ENCODE peak calls at places on chromosome 18, in seven cellular contexts. One of them, this sample, is unnamed. For H3K4me1, the result is how much of the 10 kb centered on the place peaks cover.

GRCh38 chr18:21599585-21600525 is 649 bp downstream of the ESCO1 start:
- DNase-seq in heart left ventricle: no peak
- DNase-seq in adrenal gland: peak
- DNase-seq in ovary: peak
- DNase-seq in mesenchymal stem cell: peak
- DNase-seq in uterus: no peak
- DNase-seq in GM23248: peak
- DNase-seq in this sample: peak

GRCh38 chr18:64365106-64365505 is 216.2 kb upstream of the LINC00305 start:
- DNase-seq in heart left ventricle: no peak
- DNase-seq in adrenal gland: no peak
- DNase-seq in ovary: no peak
- DNase-seq in mesenchymal stem cell: no peak
- DNase-seq in uterus: no peak
- DNase-seq in GM23248: no peak
- DNase-seq in this sample: no peak

GRCh38 chr18:72878143-72878542 is 10.4 kb upstream of the NETO1 start:
- DNase-seq in heart left ventricle: no peak
- DNase-seq in adrenal gland: no peak
- DNase-seq in ovary: no peak
- DNase-seq in mesenchymal stem cell: no peak
- DNase-seq in uterus: no peak
- DNase-seq in GM23248: no peak
- DNase-seq in this sample: no peak

GRCh38 chr18:3248670-3249359 is 1.2 kb downstream of the MYL12A start:
- DNase-seq in heart left ventricle: no peak
- DNase-seq in adrenal gland: no peak
- DNase-seq in ovary: no peak
- DNase-seq in mesenchymal stem cell: peak
- DNase-seq in uterus: no peak
- DNase-seq in GM23248: peak
- DNase-seq in this sample: no peak

GRCh38 chr18:10376735-10377134 is 77.7 kb upstream of the APCDD1 start:
- DNase-seq in heart left ventricle: no peak
- DNase-seq in adrenal gland: no peak
- DNase-seq in ovary: peak
- DNase-seq in mesenchymal stem cell: no peak
- DNase-seq in uterus: no peak
- DNase-seq in GM23248: no peak
- DNase-seq in this sample: peak

GRCh38 chr18:31738460-31739407 is 21.9 kb downstream of the SLC25A52 start:
- DNase-seq in heart left ventricle: no peak
- DNase-seq in adrenal gland: peak
- DNase-seq in ovary: no peak
- DNase-seq in mesenchymal stem cell: no peak
- DNase-seq in uterus: no peak
- DNase-seq in GM23248: peak
- DNase-seq in this sample: no peak

GRCh38 chr18:23964282-23965238 is 50.0 kb upstream of the TTC39C start:
- DNase-seq in heart left ventricle: no peak
- DNase-seq in adrenal gland: no peak
- DNase-seq in ovary: no peak
- DNase-seq in mesenchymal stem cell: no peak
- DNase-seq in uterus: no peak
- DNase-seq in GM23248: no peak
- DNase-seq in this sample: peak

GRCh38 chr18:47756364-47757016 is 174.0 kb downstream of the SMAD2 start:
- DNase-seq in heart left ventricle: peak
- DNase-seq in adrenal gland: peak
- DNase-seq in ovary: peak
- DNase-seq in mesenchymal stem cell: peak
- DNase-seq in uterus: no peak
- DNase-seq in GM23248: peak
- DNase-seq in this sample: peak

GRCh38 chr18:59751186-59751585 is 54.0 kb upstream of the CCBE1 start:
- DNase-seq in heart left ventricle: no peak
- DNase-seq in adrenal gland: no peak
- DNase-seq in ovary: no peak
- DNase-seq in mesenchymal stem cell: no peak
- DNase-seq in uterus: no peak
- DNase-seq in GM23248: no peak
- DNase-seq in this sample: no peak

GRCh38 chr18:78641689-78642231 is 337.9 kb upstream of the SALL3 start:
- DNase-seq in heart left ventricle: no peak
- DNase-seq in adrenal gland: no peak
- DNase-seq in ovary: no peak
- DNase-seq in mesenchymal stem cell: no peak
- DNase-seq in uterus: no peak
- DNase-seq in GM23248: no peak
- DNase-seq in this sample: no peak

GRCh38 chr18:61554117-61554776 is 221.0 kb downstream of the CDH20 start:
- DNase-seq in heart left ventricle: peak
- DNase-seq in adrenal gland: no peak
- DNase-seq in ovary: peak
- DNase-seq in mesenchymal stem cell: no peak
- DNase-seq in uterus: no peak
- DNase-seq in GM23248: no peak
- DNase-seq in this sample: peak

GRCh38 chr18:49648326-49648725 is 86.5 kb downstream of the LIPG start:
- DNase-seq in heart left ventricle: no peak
- DNase-seq in adrenal gland: no peak
- DNase-seq in ovary: no peak
- DNase-seq in mesenchymal stem cell: peak
- DNase-seq in uterus: no peak
- DNase-seq in GM23248: no peak
- DNase-seq in this sample: no peak

GRCh38 chr18:35383136-35383535 is 6.0 kb upstream of the ZNF396 start:
- DNase-seq in heart left ventricle: no peak
- DNase-seq in adrenal gland: no peak
- DNase-seq in ovary: no peak
- DNase-seq in mesenchymal stem cell: no peak
- DNase-seq in uterus: no peak
- DNase-seq in GM23248: no peak
- DNase-seq in this sample: no peak

GRCh38 chr18:43278401-43278800 is 1.1 kb upstream of the SYT4 start:
- DNase-seq in heart left ventricle: no peak
- DNase-seq in adrenal gland: no peak
- DNase-seq in ovary: no peak
- DNase-seq in mesenchymal stem cell: no peak
- DNase-seq in uterus: no peak
- DNase-seq in GM23248: no peak
- DNase-seq in this sample: no peak

GRCh38 chr18:8616026-8616401 is 6.8 kb downstream of the RAB12 start:
- DNase-seq in heart left ventricle: no peak
- DNase-seq in adrenal gland: no peak
- DNase-seq in ovary: no peak
- DNase-seq in mesenchymal stem cell: no peak
- DNase-seq in uterus: no peak
- DNase-seq in GM23248: peak
- DNase-seq in this sample: no peak

GRCh38 chr18:26535630-26536029 is 12.7 kb downstream of the KCTD1 start:
- DNase-seq in heart left ventricle: no peak
- DNase-seq in adrenal gland: no peak
- DNase-seq in ovary: no peak
- DNase-seq in mesenchymal stem cell: no peak
- DNase-seq in uterus: no peak
- DNase-seq in GM23248: no peak
- DNase-seq in this sample: no peak

GRCh38 chr18:46133534-46133933 is 29.3 kb downstream of the HAUS1 start:
- DNase-seq in heart left ventricle: no peak
- DNase-seq in adrenal gland: no peak
- DNase-seq in ovary: peak
- DNase-seq in mesenchymal stem cell: no peak
- DNase-seq in uterus: no peak
- DNase-seq in GM23248: no peak
- DNase-seq in this sample: no peak

GRCh38 chr18:40868110-40868858 is 1086.8 kb upstream of the PIK3C3 start:
- DNase-seq in heart left ventricle: no peak
- DNase-seq in adrenal gland: no peak
- DNase-seq in ovary: no peak
- DNase-seq in mesenchymal stem cell: peak
- DNase-seq in uterus: no peak
- DNase-seq in GM23248: peak
- DNase-seq in this sample: no peak

GRCh38 chr18:40864846-40865245 is 1090.2 kb upstream of the PIK3C3 start:
- DNase-seq in heart left ventricle: no peak
- DNase-seq in adrenal gland: no peak
- DNase-seq in ovary: no peak
- DNase-seq in mesenchymal stem cell: no peak
- DNase-seq in uterus: no peak
- DNase-seq in GM23248: no peak
- DNase-seq in this sample: no peak

GRCh38 chr18:40866013-40866644 is 1088.9 kb upstream of the PIK3C3 start:
- DNase-seq in heart left ventricle: peak
- DNase-seq in adrenal gland: no peak
- DNase-seq in ovary: no peak
- DNase-seq in mesenchymal stem cell: no peak
- DNase-seq in uterus: no peak
- DNase-seq in GM23248: peak
- DNase-seq in this sample: peak

GRCh38 chr18:40863801-40864200 is 1091.2 kb upstream of the PIK3C3 start:
- DNase-seq in heart left ventricle: no peak
- DNase-seq in adrenal gland: no peak
- DNase-seq in ovary: no peak
- DNase-seq in mesenchymal stem cell: no peak
- DNase-seq in uterus: no peak
- DNase-seq in GM23248: no peak
- DNase-seq in this sample: no peak

DNA sequence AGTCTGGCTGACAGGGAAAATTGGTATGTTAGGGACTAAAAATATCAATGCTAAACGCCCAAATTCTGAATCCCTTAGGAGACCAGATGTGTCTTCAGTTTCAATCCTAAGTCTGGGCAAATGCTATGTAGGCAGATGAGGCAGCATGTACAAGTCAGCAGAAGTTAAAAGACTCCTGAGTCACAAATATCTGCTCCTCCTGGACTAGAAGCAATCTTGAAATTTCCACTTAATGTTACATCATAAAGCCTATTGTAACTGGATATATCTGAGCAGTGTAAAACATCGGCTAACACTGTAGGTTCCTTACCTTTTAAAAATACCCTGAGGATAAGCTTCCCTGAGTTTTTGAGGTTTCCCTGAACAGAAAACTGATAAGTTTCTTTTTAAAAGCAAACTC is 1087.6 kb upstream of the PIK3C3 start:
- DNase-seq in heart left ventricle: no peak
- DNase-seq in adrenal gland: no peak
- DNase-seq in ovary: no peak
- DNase-seq in mesenchymal stem cell: peak
- DNase-seq in uterus: no peak
- DNase-seq in GM23248: peak
- DNase-seq in this sample: no peak
- H3K4me3 ChIP-seq in heart left ventricle: no peak
- H3K4me3 ChIP-seq in adrenal gland: no peak
- H3K4me3 ChIP-seq in ovary: no peak
- H3K4me3 ChIP-seq in mesenchymal stem cell: no peak
- H3K4me3 ChIP-seq in uterus: no peak
- H3K4me3 ChIP-seq in GM23248: peak
- H3K4me3 ChIP-seq in this sample: no peak

GRCh38 chr18:44709297-44710117 is 28.8 kb downstream of the SETBP1 start:
- DNase-seq in heart left ventricle: no peak
- DNase-seq in adrenal gland: peak
- DNase-seq in ovary: no peak
- DNase-seq in mesenchymal stem cell: peak
- DNase-seq in uterus: no peak
- DNase-seq in GM23248: no peak
- DNase-seq in this sample: no peak
- H3K27ac ChIP-seq in heart left ventricle: peak
- H3K27ac ChIP-seq in adrenal gland: no peak
- H3K27ac ChIP-seq in ovary: peak
- H3K27ac ChIP-seq in mesenchymal stem cell: no peak
- H3K27ac ChIP-seq in uterus: peak
- H3K27ac ChIP-seq in GM23248: no peak
- H3K27ac ChIP-seq in this sample: peak

GRCh38 chr18:63306819-63307554 is 12.6 kb downstream of the BCL2 start:
- DNase-seq in heart left ventricle: no peak
- DNase-seq in adrenal gland: no peak
- DNase-seq in ovary: no peak
- DNase-seq in mesenchymal stem cell: no peak
- DNase-seq in uterus: no peak
- DNase-seq in GM23248: no peak
- DNase-seq in this sample: no peak

GRCh38 chr18:63306249-63306648 is 13.3 kb downstream of the BCL2 start:
- DNase-seq in heart left ventricle: no peak
- DNase-seq in adrenal gland: no peak
- DNase-seq in ovary: peak
- DNase-seq in mesenchymal stem cell: no peak
- DNase-seq in uterus: no peak
- DNase-seq in GM23248: no peak
- DNase-seq in this sample: no peak

GRCh38 chr18:63307555-63308200 is 11.9 kb downstream of the BCL2 start:
- DNase-seq in heart left ventricle: no peak
- DNase-seq in adrenal gland: no peak
- DNase-seq in ovary: no peak
- DNase-seq in mesenchymal stem cell: peak
- DNase-seq in uterus: no peak
- DNase-seq in GM23248: peak
- DNase-seq in this sample: no peak

GRCh38 chr18:63311481-63312409 is 7.8 kb downstream of the BCL2 start:
- DNase-seq in heart left ventricle: no peak
- DNase-seq in adrenal gland: no peak
- DNase-seq in ovary: no peak
- DNase-seq in mesenchymal stem cell: no peak
- DNase-seq in uterus: no peak
- DNase-seq in GM23248: no peak
- DNase-seq in this sample: no peak

GRCh38 chr18:63309422-63309821 is 10.1 kb downstream of the BCL2 start:
- DNase-seq in heart left ventricle: no peak
- DNase-seq in adrenal gland: no peak
- DNase-seq in ovary: no peak
- DNase-seq in mesenchymal stem cell: no peak
- DNase-seq in uterus: no peak
- DNase-seq in GM23248: no peak
- DNase-seq in this sample: no peak
- H3K4me1 ChIP-seq in heart left ventricle: under half
- H3K4me1 ChIP-seq in adrenal gland: under half
- H3K4me1 ChIP-seq in ovary: under half
- H3K4me1 ChIP-seq in mesenchymal stem cell: under half
- H3K4me1 ChIP-seq in uterus: under half
- H3K4me1 ChIP-seq in GM23248: under half
- H3K4me1 ChIP-seq in this sample: under half

GRCh38 chr18:57781128-57781463 is 22.0 kb downstream of the ATP8B1 start:
- DNase-seq in heart left ventricle: no peak
- DNase-seq in adrenal gland: no peak
- DNase-seq in ovary: no peak
- DNase-seq in mesenchymal stem cell: no peak
- DNase-seq in uterus: no peak
- DNase-seq in GM23248: no peak
- DNase-seq in this sample: no peak

GRCh38 chr18:57786038-57786437 is 17.1 kb downstream of the ATP8B1 start:
- DNase-seq in heart left ventricle: no peak
- DNase-seq in adrenal gland: no peak
- DNase-seq in ovary: no peak
- DNase-seq in mesenchymal stem cell: no peak
- DNase-seq in uterus: no peak
- DNase-seq in GM23248: no peak
- DNase-seq in this sample: no peak

GRCh38 chr18:57787068-57787682 is 15.9 kb downstream of the ATP8B1 start:
- DNase-seq in heart left ventricle: no peak
- DNase-seq in adrenal gland: no peak
- DNase-seq in ovary: no peak
- DNase-seq in mesenchymal stem cell: no peak
- DNase-seq in uterus: no peak
- DNase-seq in GM23248: no peak
- DNase-seq in this sample: no peak

GRCh38 chr18:57784816-57785144 is 18.3 kb downstream of the ATP8B1 start:
- DNase-seq in heart left ventricle: no peak
- DNase-seq in adrenal gland: no peak
- DNase-seq in ovary: no peak
- DNase-seq in mesenchymal stem cell: no peak
- DNase-seq in uterus: no peak
- DNase-seq in GM23248: no peak
- DNase-seq in this sample: no peak

GRCh38 chr18:57784034-57784815 is 18.9 kb downstream of the ATP8B1 start:
- DNase-seq in heart left ventricle: no peak
- DNase-seq in adrenal gland: peak
- DNase-seq in ovary: no peak
- DNase-seq in mesenchymal stem cell: peak
- DNase-seq in uterus: peak
- DNase-seq in GM23248: peak
- DNase-seq in this sample: no peak
- H3K4me3 ChIP-seq in heart left ventricle: no peak
- H3K4me3 ChIP-seq in adrenal gland: no peak
- H3K4me3 ChIP-seq in ovary: no peak
- H3K4me3 ChIP-seq in mesenchymal stem cell: no peak
- H3K4me3 ChIP-seq in uterus: no peak
- H3K4me3 ChIP-seq in GM23248: no peak
- H3K4me3 ChIP-seq in this sample: no peak

This sample was measured in right cardiac atrium.